ENCODE peak calls at places on chromosomes 12 and 14, in eight cellular contexts. X is suprapubic skin, B is GM23338, E is tibial artery, U is psoas muscle, I is mammary epithelial cell, M is tibial nerve, H is IMR-90. A is an unnamed sample. For H3K27me3, the result is how much of the 10 kb centered on the place peaks cover.

GRCh38 chr14:69374235-69374634 is 23.9 kb downstream of the ERH start:
- DNase-seq in I (no peak), M (no peak), X (no peak), H (no peak), E (no peak), B (no peak), U (no peak), A (no peak)

GRCh38 chr12:101608301-101609133 is 13.7 kb downstream of the MYBPC1 start:
- DNase-seq in E (no peak), H (no peak), X (no peak), M (no peak), U (peak), B (peak), I (no peak), A (no peak)

GRCh38 chr12:12467222-12467621 is 95.4 kb downstream of the DUSP16 start:
- DNase-seq in M (no peak), E (no peak), U (no peak), I (no peak), H (no peak), B (no peak), X (no peak), A (no peak)

GRCh38 chr12:131913666-131914065 is 15.4 kb upstream of the PUS1 start:
- DNase-seq in I (no peak), B (no peak), X (no peak), U (no peak), E (no peak), M (no peak), H (no peak), A (no peak)

GRCh38 chr14:55348766-55349453 is 62.7 kb downstream of the ATG14 start:
- DNase-seq in B (no peak), U (no peak), I (peak), X (no peak), H (no peak), M (no peak), E (no peak), A (no peak)

GRCh38 chr14:91159182-91159581 is 45.3 kb downstream of the DGLUCY start:
- DNase-seq in E (no peak), X (no peak), M (no peak), H (no peak), U (no peak), B (no peak), I (no peak), A (no peak)

GRCh38 chr14:52402812-52403526 is 88.9 kb downstream of the PTGER2 start:
- DNase-seq in X (no peak), H (peak), U (no peak), B (no peak), I (peak), M (no peak), E (no peak), A (no peak)

GRCh38 chr14:49954171-49954631 is 61.3 kb downstream of the ARF6 start:
- DNase-seq in U (peak), X (no peak), M (no peak), I (peak), E (no peak), B (no peak), H (peak), A (no peak)

GRCh38 chr12:8052679-8053078 is 13.5 kb downstream of the C3AR1 start:
- DNase-seq in U (peak), H (no peak), M (no peak), E (peak), B (no peak), I (no peak), X (no peak), A (no peak)

GRCh38 chr12:121808623-121809022 is 4.8 kb downstream of the SETD1B start:
- DNase-seq in B (no peak), M (no peak), I (no peak), H (no peak), X (no peak), U (no peak), E (no peak), A (no peak)

GRCh38 chr12:13175499-13175898 is 21.0 kb upstream of the EMP1 start:
- DNase-seq in H (no peak), E (no peak), U (no peak), X (no peak), I (peak), M (no peak), B (no peak), A (no peak)

GRCh38 chr14:85531594-85532391 is 1.8 kb downstream of the FLRT2 start:
- DNase-seq in M (peak), E (peak), B (peak), H (peak), U (peak), I (peak), X (peak), A (peak)

GRCh38 chr12:1794440-1795090 is 25.8 kb upstream of the LRTM2 start:
- DNase-seq in I (no peak), H (no peak), B (no peak), E (no peak), U (no peak), X (no peak), M (no peak), A (no peak)

GRCh38 chr14:20460458-20461229 is 590 bp downstream of the PIP4P1 start:
- DNase-seq in B (peak), H (no peak), E (no peak), U (no peak), I (peak), X (peak), M (no peak), A (no peak)

GRCh38 chr14:77204457-77204796 is 22.8 kb downstream of the TMEM63C start:
- DNase-seq in E (no peak), B (no peak), H (no peak), U (no peak), I (no peak), M (no peak), X (no peak), A (no peak)

GRCh38 chr12:121916719-121917118 is 1.7 kb upstream of the CFAP251 start:
- DNase-seq in X (no peak), B (peak), H (peak), E (no peak), M (no peak), I (no peak), U (no peak), A (peak)

GRCh38 chr12:111773801-111774551 is 7.2 kb downstream of the ALDH2 start:
- DNase-seq in B (no peak), H (peak), U (peak), M (peak), X (peak), I (peak), E (peak), A (peak)

GRCh38 chr14:88323520-88324199 is 591 bp upstream of the KCNK10 start:
- DNase-seq in M (no peak), E (no peak), H (peak), X (no peak), I (no peak), U (no peak), B (peak), A (no peak)
- H3K27me3 ChIP-seq in M (half or more), E (half or more), H (half or more), X (half or more), I (half or more), U (under half), B (half or more), A (under half)

DNA sequence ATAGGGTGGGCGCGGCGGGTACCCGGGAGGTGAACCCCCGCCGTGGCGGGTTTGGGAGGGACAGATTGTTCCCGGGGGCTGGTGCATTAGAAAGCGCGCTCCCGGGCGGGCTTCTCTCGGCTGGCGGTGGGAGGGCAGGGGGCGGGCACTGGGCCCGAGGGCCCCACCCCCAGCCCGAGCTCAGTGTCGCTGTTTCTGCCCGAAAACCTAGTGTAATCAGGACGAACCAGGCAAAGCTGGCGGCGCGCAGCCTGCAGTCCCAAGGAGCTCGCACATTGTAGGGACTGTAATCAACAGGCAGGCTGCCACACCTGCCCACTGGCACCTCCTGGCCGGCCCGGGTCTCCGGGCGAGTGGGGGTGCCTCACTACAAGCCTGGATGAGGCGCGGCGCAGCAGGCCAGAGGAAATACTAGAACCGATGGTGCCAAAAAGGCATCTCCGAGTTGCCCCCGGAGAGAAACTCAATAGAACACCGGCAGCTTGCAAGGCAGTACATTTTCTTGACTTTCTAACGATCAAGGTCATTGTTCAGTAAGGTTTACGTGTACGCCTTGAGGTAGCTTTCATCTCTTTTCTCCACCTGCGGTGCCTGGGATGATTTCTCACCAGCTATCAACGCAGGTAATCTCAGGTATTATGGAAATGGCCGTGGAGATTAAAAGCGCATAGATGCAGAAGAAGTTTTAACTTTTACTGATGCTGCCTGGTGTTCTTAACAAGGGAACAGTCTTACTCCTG is 845 bp upstream of the SPTB start:
- DNase-seq in E (peak), I (peak), B (peak), M (no peak), H (no peak), U (peak), X (peak), A (peak)
- TF ChIP-seq CTCF in E (no peak), I (no peak), B (no peak), M (no peak), H (no peak), U (no peak), X (no peak), A (no peak)

GRCh38 chr12:24947541-24948451 is 1.1 kb downstream of the BCAT1 start:
- DNase-seq in M (no peak), X (no peak), H (no peak), U (no peak), E (no peak), B (peak), I (no peak), A (no peak)

GRCh38 chr12:24945039-24945438 is 3.9 kb downstream of the BCAT1 start:
- DNase-seq in X (no peak), M (no peak), U (no peak), H (no peak), E (no peak), I (no peak), B (no peak), A (no peak)

GRCh38 chr12:24944598-24944975 is 4.3 kb downstream of the BCAT1 start:
- DNase-seq in I (no peak), H (no peak), B (no peak), X (no peak), U (no peak), E (no peak), M (no peak), A (no peak)

GRCh38 chr12:24945822-24946221 is 3.1 kb downstream of the BCAT1 start:
- DNase-seq in X (no peak), E (no peak), M (no peak), H (no peak), U (no peak), B (no peak), I (no peak), A (no peak)

GRCh38 chr12:24943947-24944597 is 4.8 kb downstream of the BCAT1 start:
- DNase-seq in M (no peak), I (no peak), H (peak), X (no peak), E (no peak), B (peak), U (no peak), A (no peak)
- H3K27me3 ChIP-seq in M (under half), I (under half), H (under half), X (under half), E (under half), B (under half), U (under half), A (under half)

DNA sequence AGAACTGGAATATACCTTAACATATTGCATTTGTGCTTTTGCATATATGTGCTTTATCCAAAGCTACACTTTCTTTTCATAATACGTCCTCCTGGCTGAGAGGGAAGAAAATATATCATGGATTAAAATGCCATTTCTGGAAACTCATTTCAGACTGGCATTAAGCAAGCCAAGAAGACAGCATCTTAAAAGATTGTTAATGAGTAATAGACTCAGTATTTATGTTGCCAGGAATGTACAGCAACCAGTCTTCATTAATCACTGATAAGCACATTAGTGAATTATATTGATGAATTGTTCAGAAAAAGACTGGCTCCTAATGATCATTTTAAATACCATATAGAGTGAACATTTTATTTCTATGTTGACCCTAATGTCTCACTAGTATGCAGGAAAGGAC is 134.9 kb upstream of the IFNG-AS1 start:
- DNase-seq in H (no peak), U (no peak), E (no peak), X (no peak), M (no peak), B (no peak), I (no peak), A (no peak)
- TF ChIP-seq CTCF in H (no peak), U (no peak), E (no peak), X (no peak), M (no peak), B (no peak), I (no peak), A (no peak)

GRCh38 chr14:60655898-60656754 is 6.8 kb upstream of the SIX1 start:
- DNase-seq in X (no peak), U (no peak), B (peak), I (no peak), M (no peak), H (peak), E (no peak), A (no peak)

GRCh38 chr14:60657609-60657983 is 8.3 kb upstream of the SIX1 start:
- DNase-seq in M (no peak), B (peak), X (no peak), H (no peak), E (no peak), U (no peak), I (no peak), A (no peak)

GRCh38 chr14:60656755-60657608 is 7.7 kb upstream of the SIX1 start:
- DNase-seq in B (peak), M (no peak), I (peak), X (peak), U (peak), H (peak), E (no peak), A (peak)

GRCh38 chr14:60658909-60659585 is 9.8 kb upstream of the SIX1 start:
- DNase-seq in E (no peak), M (no peak), X (no peak), I (no peak), H (peak), U (no peak), B (no peak), A (no peak)

GRCh38 chr14:60658116-60658515 is 8.8 kb upstream of the SIX1 start:
- DNase-seq in U (no peak), I (no peak), H (no peak), B (peak), E (no peak), X (no peak), M (no peak), A (no peak)
- H3K27me3 ChIP-seq in U (under half), I (under half), H (under half), B (half or more), E (under half), X (half or more), M (half or more), A (under half)

DNA sequence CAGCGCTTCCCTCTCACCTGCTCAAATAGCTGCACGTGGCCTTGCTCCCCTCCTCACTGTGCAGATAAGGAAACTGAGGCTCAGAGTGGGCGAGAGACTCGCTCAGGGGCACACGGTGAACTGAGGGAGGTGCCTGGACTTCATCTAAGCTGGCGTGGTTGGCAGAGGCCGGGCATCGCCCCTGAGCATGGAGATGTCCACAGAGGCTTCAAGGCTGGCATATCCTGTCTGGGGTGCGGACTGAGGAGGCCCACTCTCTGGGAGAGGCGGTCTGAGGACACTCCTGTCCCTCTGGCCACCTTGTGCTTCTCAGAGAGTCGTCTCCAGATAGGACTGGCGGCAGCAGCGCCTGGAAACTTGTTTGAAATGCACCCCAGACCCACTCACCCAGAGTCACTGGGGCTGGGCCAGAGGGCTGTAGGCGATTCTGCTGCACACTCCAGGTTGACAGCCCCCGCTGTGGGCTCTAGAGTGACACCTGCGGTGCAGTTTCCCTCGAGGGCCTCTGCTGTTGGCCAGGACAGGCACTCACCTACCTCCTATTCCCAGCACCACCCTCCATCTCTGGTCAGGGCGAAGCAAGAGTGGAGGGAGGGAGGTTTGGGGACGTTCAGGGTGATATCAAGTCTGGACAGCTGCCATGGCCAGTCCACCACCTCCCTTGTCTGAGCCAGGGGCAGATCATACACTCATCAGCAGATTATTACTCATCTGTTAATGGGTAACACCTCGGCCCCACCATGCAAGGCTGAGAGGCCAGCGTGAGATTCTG is 11.2 kb upstream of the LBHD2 start:
- DNase-seq in X (peak), I (no peak), H (no peak), M (no peak), B (no peak), U (no peak), E (no peak), A (no peak)
- TF ChIP-seq CTCF in X (no peak), I (no peak), H (no peak), M (no peak), B (no peak), U (no peak), E (no peak), A (no peak)

GRCh38 chr14:62117010-62117717 is 354.9 kb downstream of the SNAPC1 start:
- DNase-seq in M (no peak), X (peak), I (peak), H (peak), E (peak), B (peak), U (peak), A (peak)

GRCh38 chr14:62118871-62119270 is 356.7 kb downstream of the SNAPC1 start:
- DNase-seq in E (no peak), X (no peak), U (no peak), M (no peak), H (no peak), B (no peak), I (no peak), A (no peak)

GRCh38 chr14:62118461-62118860 is 356.2 kb downstream of the SNAPC1 start:
- DNase-seq in E (no peak), X (no peak), I (no peak), B (no peak), U (no peak), M (no peak), H (no peak), A (no peak)

GRCh38 chr14:62117718-62118164 is 355.5 kb downstream of the SNAPC1 start:
- DNase-seq in X (no peak), U (no peak), I (no peak), E (no peak), M (no peak), H (peak), B (no peak), A (no peak)
- H3K27me3 ChIP-seq in X (half or more), U (under half), I (under half), E (under half), M (half or more), H (under half), B (half or more), A (under half)

A was measured in uterus.